ENCODE peak calls at places on chromosomes 12 and 14, in ten cellular contexts. B, I, W, R, L, D, K, P, J and H are unnamed samples.

GRCh38 chr12:57992001-57992400 is 50.6 kb downstream of the ATP23 start:
- DNase-seq in B (no peak), I (no peak), W (no peak), R (no peak), L (no peak), D (no peak), K (no peak), P (no peak), J (no peak), H (no peak)

GRCh38 chr12:49922349-49923034 is 18.8 kb upstream of the FAIM2 start:
- DNase-seq in B (no peak), I (no peak), W (peak; percentile 68), R (no peak), L (no peak), D (no peak), K (no peak), P (no peak), J (no peak), H (no peak)

GRCh38 chr14:99772371-99773283 is 20.6 kb upstream of the EML1 start:
- DNase-seq in B (no peak), I (no peak), W (no peak), R (no peak), L (no peak), D (no peak), K (no peak), P (peak; percentile 42), J (no peak), H (no peak)

GRCh38 chr12:31737345-31737744 is 8.5 kb upstream of the AMN1 start:
- DNase-seq in B (no peak), I (no peak), W (no peak), R (no peak), L (no peak), D (no peak), K (no peak), P (no peak), J (no peak), H (no peak)

GRCh38 chr12:62732861-62733427 is 202.0 kb downstream of the PPM1H start:
- DNase-seq in B (no peak), I (peak; percentile 65), W (no peak), R (no peak), L (no peak), D (peak; percentile 50), K (no peak), P (no peak), J (peak; percentile 64), H (no peak)

GRCh38 chr12:23472329-23472971 is 477.0 kb downstream of the SOX5 start:
- DNase-seq in B (no peak), I (no peak), W (no peak), R (no peak), L (no peak), D (no peak), K (no peak), P (no peak), J (no peak), H (no peak)

GRCh38 chr12:12723681-12724420 is 6.7 kb downstream of the CDKN1B start:
- DNase-seq in B (peak; percentile 44), I (no peak), W (peak; percentile 60), R (no peak), L (peak; percentile 26), D (no peak), K (peak; percentile 36), P (peak; percentile 75), J (no peak), H (no peak)

GRCh38 chr14:105187935-105188524 is 6.9 kb upstream of the NUDT14 start:
- DNase-seq in B (no peak), I (no peak), W (no peak), R (no peak), L (no peak), D (no peak), K (no peak), P (no peak), J (no peak), H (no peak)

GRCh38 chr14:73935666-73936065 is 14.2 kb downstream of the FAM161B start:
- DNase-seq in B (peak; percentile 49), I (peak; percentile 31), W (no peak), R (no peak), L (no peak), D (no peak), K (no peak), P (no peak), J (no peak), H (no peak)

GRCh38 chr14:75430106-75430505 is 2.3 kb downstream of the JDP2 start:
- DNase-seq in B (no peak), I (no peak), W (no peak), R (no peak), L (no peak), D (no peak), K (peak; percentile 62), P (peak; percentile 82), J (no peak), H (no peak)

GRCh38 chr12:30134229-30134628 is 350.5 kb upstream of the TMTC1 start:
- DNase-seq in B (no peak), I (peak; percentile 7), W (no peak), R (no peak), L (no peak), D (no peak), K (no peak), P (no peak), J (peak; percentile 45), H (no peak)

GRCh38 chr12:132814232-132814631 is 14.4 kb downstream of the GOLGA3 start:
- DNase-seq in B (no peak), I (no peak), W (no peak), R (no peak), L (no peak), D (no peak), K (no peak), P (no peak), J (no peak), H (no peak)

GRCh38 chr12:27032679-27033078 is 10.3 kb downstream of the MED21 start:
- DNase-seq in B (no peak), I (no peak), W (no peak), R (no peak), L (no peak), D (no peak), K (no peak), P (no peak), J (no peak), H (no peak)

GRCh38 chr12:117111386-117112267 is 12.4 kb upstream of the TESC start:
- DNase-seq in B (no peak), I (no peak), W (no peak), R (no peak), L (no peak), D (no peak), K (no peak), P (no peak), J (no peak), H (no peak)

GRCh38 chr14:99260116-99260515 is 11.9 kb downstream of the BCL11B start:
- DNase-seq in B (no peak), I (no peak), W (no peak), R (no peak), L (no peak), D (no peak), K (no peak), P (peak; percentile 20), J (no peak), H (no peak)

GRCh38 chr12:120474092-120474960 is 4.8 kb upstream of the SRSF9 start:
- DNase-seq in B (no peak), I (peak; percentile 89), W (no peak), R (no peak), L (no peak), D (peak; percentile 75), K (no peak), P (peak; percentile 10), J (peak; percentile 62), H (no peak)

GRCh38 chr12:82655751-82656150 is 31.0 kb upstream of the TMTC2 start:
- DNase-seq in B (no peak), I (no peak), W (no peak), R (no peak), L (no peak), D (no peak), K (no peak), P (no peak), J (no peak), H (no peak)

GRCh38 chr12:122166422-122167327 is 7.3 kb downstream of the IL31 start:
- DNase-seq in B (no peak), I (no peak), W (no peak), R (no peak), L (peak; percentile 15), D (no peak), K (no peak), P (no peak), J (no peak), H (no peak)

GRCh38 chr14:87131879-87132278 is 861.1 kb downstream of the GALC start:
- DNase-seq in B (no peak), I (no peak), W (no peak), R (no peak), L (no peak), D (no peak), K (no peak), P (no peak), J (no peak), H (no peak)

GRCh38 chr12:22499445-22499844 is 44.9 kb downstream of the C2CD5 start:
- DNase-seq in B (no peak), I (no peak), W (no peak), R (no peak), L (no peak), D (no peak), K (no peak), P (no peak), J (no peak), H (no peak)

GRCh38 chr14:64725360-64725815 is 21.2 kb downstream of the PLEKHG3 start:
- DNase-seq in B (no peak), I (no peak), W (no peak), R (no peak), L (no peak), D (no peak), K (no peak), P (peak; percentile 58), J (no peak), H (no peak)

GRCh38 chr12:57783466-57783801 is 847 bp downstream of the TSFM start:
- DNase-seq in B (no peak), I (no peak), W (no peak), R (no peak), L (no peak), D (no peak), K (no peak), P (no peak), J (no peak), H (no peak)